ENCODE peak calls at places on chromosomes 1 and 21, in five cellular contexts. A is NCI-H1092, Z is NCI-H1436, X is GM20000, P is NCI-H345. K is an unnamed sample.

GRCh38 chr1:29323636-29324035 is 87.3 kb downstream of the PTPRU start:
- DNase-seq in A (no peak), Z (no peak), X (no peak), P (no peak), K (no peak)

GRCh38 chr1:161473363-161473762 is 31.9 kb upstream of the FCGR2A start:
- DNase-seq in A (no peak), Z (no peak), X (no peak), P (no peak), K (no peak)

GRCh38 chr1:226382030-226382429 is 25.9 kb downstream of the PARP1 start:
- DNase-seq in A (no peak), Z (no peak), X (no peak), P (no peak), K (no peak)

GRCh38 chr1:4786061-4786460 is 131.7 kb downstream of the AJAP1 start:
- DNase-seq in A (no peak), Z (no peak), X (no peak), P (no peak), K (no peak)

GRCh38 chr21:44773291-44773932 is 28.2 kb downstream of the UBE2G2 start:
- DNase-seq in A (peak; percentile 87), Z (peak; percentile 50), X (no peak), P (peak; percentile 97), K (peak; percentile 50)

GRCh38 chr1:231600461-231600976 is 26.1 kb upstream of the DISC1 start:
- DNase-seq in A (no peak), Z (no peak), X (no peak), P (no peak), K (no peak)

GRCh38 chr1:6276765-6277555 is 16.1 kb upstream of the GPR153 start:
- DNase-seq in A (no peak), Z (no peak), X (no peak), P (no peak), K (no peak)

GRCh38 chr1:182283746-182284544 is 107.6 kb downstream of the GLUL start:
- DNase-seq in A (no peak), Z (no peak), X (no peak), P (no peak), K (no peak)

GRCh38 chr1:47688631-47689296 is 250.9 kb downstream of the FOXD2 start:
- DNase-seq in A (no peak), Z (no peak), X (no peak), P (no peak), K (no peak)

GRCh38 chr1:29649375-29650040 is 413.2 kb downstream of the PTPRU start:
- DNase-seq in A (no peak), Z (no peak), X (no peak), P (peak; percentile 89), K (no peak)

GRCh38 chr1:115170972-115171392 is 81.7 kb upstream of the TSPAN2 start:
- DNase-seq in A (no peak), Z (no peak), X (no peak), P (no peak), K (no peak)

GRCh38 chr1:182003953-182004586 is 57.4 kb downstream of the ZNF648 start:
- DNase-seq in A (no peak), Z (peak; percentile 0), X (no peak), P (no peak), K (no peak)

GRCh38 chr1:202966006-202966904 is 802 bp downstream of the CYB5R1 start:
- DNase-seq in A (no peak), Z (no peak), X (no peak), P (no peak), K (no peak)

GRCh38 chr1:24735619-24736375 is 9.4 kb upstream of the CLIC4 start:
- DNase-seq in A (peak; percentile 84), Z (no peak), X (no peak), P (peak; percentile 18), K (no peak)

GRCh38 chr1:244254467-244254866 is 197.2 kb downstream of the ADSS2 start:
- DNase-seq in A (no peak), Z (no peak), X (no peak), P (no peak), K (no peak)

GRCh38 chr1:75136158-75136815 is 2.1 kb downstream of the LHX8 start:
- DNase-seq in A (peak; percentile 27), Z (no peak), X (no peak), P (peak; percentile 27), K (no peak)

GRCh38 chr1:201357636-201358348 is 19.7 kb downstream of the TNNT2 start:
- DNase-seq in A (no peak), Z (peak; percentile 11), X (no peak), P (no peak), K (no peak)

GRCh38 chr1:77398115-77398514 is 116.3 kb downstream of the AK5 start:
- DNase-seq in A (no peak), Z (no peak), X (no peak), P (no peak), K (no peak)

GRCh38 chr1:71521655-71522264 is 440.9 kb upstream of the ZRANB2 start:
- DNase-seq in A (peak; percentile 0), Z (peak; percentile 35), X (peak; percentile 11), P (peak; percentile 12), K (no peak)

GRCh38 chr21:21210552-21210951 is 212.3 kb downstream of the NCAM2 start:
- DNase-seq in A (no peak), Z (no peak), X (no peak), P (no peak), K (no peak)

GRCh38 chr1:241611063-241611462 is 29.1 kb downstream of the CHML start:
- DNase-seq in A (peak; percentile 71), Z (peak; percentile 68), X (peak; percentile 37), P (peak; percentile 76), K (peak; percentile 79)

GRCh38 chr1:213374369-213374768 is 323.3 kb downstream of the RPS6KC1 start:
- DNase-seq in A (peak; percentile 86), Z (peak; percentile 87), X (peak; percentile 73), P (peak; percentile 76), K (peak; percentile 64)

GRCh38 chr1:156797212-156797871 is 19.3 kb downstream of the SH2D2A start:
- DNase-seq in A (peak; percentile 28), Z (peak; percentile 8), X (peak; percentile 63), P (peak; percentile 35), K (peak; percentile 2)

GRCh38 chr1:189149547-189150375 is 1327.9 kb downstream of the BRINP3 start:
- DNase-seq in A (no peak), Z (peak; percentile 91), X (no peak), P (no peak), K (no peak)

GRCh38 chr21:43808832-43809251 is 19.5 kb downstream of the RRP1 start:
- DNase-seq in A (no peak), Z (no peak), X (no peak), P (no peak), K (no peak)

GRCh38 chr1:245407983-245408382 is 253.2 kb downstream of the KIF26B start:
- DNase-seq in A (no peak), Z (no peak), X (no peak), P (no peak), K (no peak)

GRCh38 chr1:239951518-239952130 is 140.1 kb upstream of the FMN2 start:
- DNase-seq in A (peak; percentile 77), Z (peak; percentile 90), X (peak; percentile 59), P (peak; percentile 72), K (peak; percentile 52)

GRCh38 chr1:176058686-176059085 is 148.4 kb downstream of the COP1 start:
- DNase-seq in A (no peak), Z (no peak), X (no peak), P (no peak), K (no peak)

GRCh38 chr1:155127105-155127671 is 488 bp upstream of the EFNA1 start:
- DNase-seq in A (no peak), Z (no peak), X (no peak), P (peak; percentile 65), K (peak; percentile 52)

GRCh38 chr1:1839311-1839965 is 51.4 kb downstream of the GNB1 start:
- DNase-seq in A (no peak), Z (no peak), X (no peak), P (no peak), K (no peak)

GRCh38 chr1:37478451-37478871 is 4.1 kb downstream of the ZC3H12A start:
- DNase-seq in A (no peak), Z (no peak), X (no peak), P (no peak), K (no peak)

K was measured in NCI-H774.